ENCODE peak calls at places on chromosomes 3 and 15, in eight cellular contexts. One of them, this sample, is unnamed.

GRCh38 chr3:127053979-127054378 is 71.1 kb downstream of the PLXNA1 start:
- DNase-seq in HFFc6: no peak
- DNase-seq in GM23338: no peak
- DNase-seq in GM03348: no peak
- DNase-seq in WTC11: no peak
- DNase-seq in iris pigment epithelial cell: no peak
- DNase-seq in hippocampal formation: no peak
- DNase-seq in memory B cell: no peak
- DNase-seq in this sample: no peak

GRCh38 chr3:186021673-186022362 is 84.0 kb upstream of the TRA2B start:
- DNase-seq in GM23338: no peak
- DNase-seq in GM03348: peak; percentile 83
- DNase-seq in HFFc6: peak; percentile 95
- DNase-seq in WTC11: no peak
- DNase-seq in hippocampal formation: no peak
- DNase-seq in iris pigment epithelial cell: peak; percentile 93
- DNase-seq in memory B cell: no peak
- DNase-seq in this sample: peak; percentile 93

GRCh38 chr3:182400838-182401237 is 392.5 kb upstream of the ATP11B start:
- DNase-seq in GM23338: peak; percentile 60
- DNase-seq in WTC11: no peak
- DNase-seq in memory B cell: no peak
- DNase-seq in hippocampal formation: no peak
- DNase-seq in iris pigment epithelial cell: no peak
- DNase-seq in GM03348: no peak
- DNase-seq in HFFc6: no peak
- DNase-seq in this sample: no peak

GRCh38 chr3:114380233-114380645 is 86.4 kb downstream of the TIGIT start:
- DNase-seq in GM03348: peak; percentile 84
- DNase-seq in HFFc6: peak; percentile 78
- DNase-seq in iris pigment epithelial cell: peak; percentile 88
- DNase-seq in memory B cell: no peak
- DNase-seq in WTC11: no peak
- DNase-seq in GM23338: no peak
- DNase-seq in hippocampal formation: peak; percentile 63
- DNase-seq in this sample: peak; percentile 93

GRCh38 chr3:83941990-83942710 is 1016.6 kb upstream of the CADM2 start:
- DNase-seq in memory B cell: no peak
- DNase-seq in hippocampal formation: no peak
- DNase-seq in HFFc6: no peak
- DNase-seq in GM23338: no peak
- DNase-seq in iris pigment epithelial cell: no peak
- DNase-seq in GM03348: no peak
- DNase-seq in WTC11: no peak
- DNase-seq in this sample: no peak

GRCh38 chr15:22889146-22889818 is 50.8 kb downstream of the NIPA2 start:
- DNase-seq in memory B cell: no peak
- DNase-seq in HFFc6: no peak
- DNase-seq in WTC11: no peak
- DNase-seq in GM03348: no peak
- DNase-seq in hippocampal formation: no peak
- DNase-seq in GM23338: no peak
- DNase-seq in iris pigment epithelial cell: no peak
- DNase-seq in this sample: no peak

GRCh38 chr3:174363256-174363655 is 495.9 kb upstream of the NAALADL2 start:
- DNase-seq in WTC11: no peak
- DNase-seq in hippocampal formation: no peak
- DNase-seq in GM23338: no peak
- DNase-seq in HFFc6: no peak
- DNase-seq in iris pigment epithelial cell: no peak
- DNase-seq in GM03348: peak; percentile 11
- DNase-seq in memory B cell: no peak
- DNase-seq in this sample: no peak

GRCh38 chr3:144018776-144019175 is 47.2 kb downstream of the DIPK2A start:
- DNase-seq in HFFc6: peak; percentile 81
- DNase-seq in memory B cell: no peak
- DNase-seq in WTC11: no peak
- DNase-seq in GM23338: no peak
- DNase-seq in iris pigment epithelial cell: peak; percentile 94
- DNase-seq in GM03348: peak; percentile 34
- DNase-seq in hippocampal formation: no peak
- DNase-seq in this sample: peak; percentile 44

GRCh38 chr3:126554560-126555525 is 3.9 kb downstream of the C3orf22 start:
- DNase-seq in iris pigment epithelial cell: no peak
- DNase-seq in WTC11: no peak
- DNase-seq in HFFc6: no peak
- DNase-seq in hippocampal formation: no peak
- DNase-seq in memory B cell: no peak
- DNase-seq in GM03348: no peak
- DNase-seq in GM23338: no peak
- DNase-seq in this sample: no peak